ENCODE peak calls at places on chromosome 1, in seven cellular contexts. X is MM.1S, R is HCT116, V is neural progenitor cell, M is hepatocyte, W is PC-3, S is GM23338. C is an unnamed sample.

GRCh38 chr1:84862810-84863251 is 30.2 kb downstream of the LPAR3 start:
- DNase-seq in R (no peak), X (peak; percentile 86), S (no peak), V (no peak), W (no peak), M (no peak), C (no peak)

GRCh38 chr1:21174638-21175323 is 1.9 kb downstream of the EIF4G3 start:
- DNase-seq in S (no peak), M (no peak), R (no peak), X (no peak), W (peak; percentile 27), V (no peak), C (peak; percentile 86)

GRCh38 chr1:166908942-166909341 is 32.9 kb upstream of the TADA1 start:
- DNase-seq in V (no peak), M (no peak), R (no peak), S (no peak), W (peak; percentile 42), X (no peak), C (peak; percentile 47)

GRCh38 chr1:94552071-94552586 is 10.6 kb upstream of the F3 start:
- DNase-seq in W (peak; percentile 54), M (no peak), V (no peak), S (peak; percentile 16), X (no peak), R (no peak), C (no peak)

GRCh38 chr1:219085082-219085481 is 88.6 kb upstream of the LYPLAL1 start:
- DNase-seq in V (no peak), X (no peak), R (no peak), M (no peak), S (no peak), W (peak; percentile 89), C (peak; percentile 79)

GRCh38 chr1:113519561-113519960 is 129.2 kb downstream of the MAGI3 start:
- DNase-seq in M (peak; percentile 32), S (no peak), V (no peak), R (no peak), W (peak; percentile 52), X (no peak), C (peak; percentile 69)

GRCh38 chr1:12851779-12852178 is 3.3 kb upstream of the HNRNPCL1 start:
- DNase-seq in R (peak; percentile 41), X (no peak), W (peak; percentile 28), V (no peak), M (no peak), S (no peak), C (peak; percentile 45)

GRCh38 chr1:17550684-17551584 is 11.4 kb downstream of the ARHGEF10L start:
- DNase-seq in S (peak; percentile 67), R (no peak), V (no peak), X (peak; percentile 60), W (peak; percentile 78), M (no peak), C (peak; percentile 27)

GRCh38 chr1:66291047-66291864 is 242.7 kb upstream of the SGIP1 start:
- DNase-seq in M (peak; percentile 38), V (no peak), W (peak; percentile 88), S (no peak), R (no peak), X (peak; percentile 23), C (peak; percentile 42)

GRCh38 chr1:20069932-20070331 is at the start of gene PLA2G5:
- DNase-seq in M (no peak), V (peak; percentile 26), W (no peak), R (no peak), S (no peak), X (no peak), C (peak; percentile 65)

GRCh38 chr1:166925791-166926483 is 49.4 kb downstream of the ILDR2 start:
- DNase-seq in X (no peak), R (no peak), W (peak; percentile 89), M (no peak), V (peak; percentile 46), S (peak; percentile 72), C (peak; percentile 26)

GRCh38 chr1:235009561-235010306 is 118.9 kb downstream of the TOMM20 start:
- DNase-seq in W (no peak), S (no peak), X (no peak), M (no peak), R (no peak), V (no peak), C (no peak)
- TF ChIP-seq EZH2phosphoT487 in W (no peak), S (no peak), X (no peak), M (no peak), R (no peak), V (no peak), C (no peak)

GRCh38 chr1:39668894-39669293 is 3.0 kb downstream of the NT5C1A start:
- DNase-seq in S (no peak), W (no peak), R (no peak), X (no peak), M (no peak), V (no peak), C (peak; percentile 21)

GRCh38 chr1:39668111-39668510 is 3.8 kb downstream of the NT5C1A start:
- DNase-seq in W (no peak), X (no peak), M (no peak), S (no peak), R (no peak), V (no peak), C (no peak)

GRCh38 chr1:39670689-39671088 is 1.2 kb downstream of the NT5C1A start:
- DNase-seq in R (no peak), S (no peak), W (no peak), X (no peak), V (no peak), M (no peak), C (no peak)

GRCh38 chr1:39663559-39663958 is 8.3 kb downstream of the NT5C1A start:
- DNase-seq in R (no peak), S (peak; percentile 67), W (no peak), M (no peak), V (no peak), X (peak; percentile 5), C (no peak)

GRCh38 chr1:39666772-39667171 is 5.1 kb downstream of the NT5C1A start:
- DNase-seq in X (no peak), M (no peak), S (no peak), V (no peak), W (no peak), R (no peak), C (no peak)
- TF ChIP-seq EZH2 in X (no peak), M (no peak), S (no peak), V (no peak), W (no peak), R (no peak), C (no peak)

GRCh38 chr1:169608231-169608630 is 21.7 kb downstream of the SELP start:
- DNase-seq in R (no peak), X (no peak), W (no peak), V (no peak), M (no peak), S (no peak), C (no peak)

GRCh38 chr1:169601096-169601881 is 15.0 kb upstream of the F5 start:
- DNase-seq in M (peak; percentile 24), R (no peak), S (peak; percentile 58), W (peak; percentile 74), X (peak; percentile 58), V (peak; percentile 20), C (peak; percentile 46)

GRCh38 chr1:169610110-169610509 is 19.8 kb downstream of the SELP start:
- DNase-seq in W (peak; percentile 42), S (no peak), X (no peak), M (no peak), R (no peak), V (peak; percentile 10), C (no peak)

GRCh38 chr1:169610858-169611257 is 19.1 kb downstream of the SELP start:
- DNase-seq in S (no peak), V (no peak), R (no peak), X (no peak), W (no peak), M (no peak), C (no peak)

DNA sequence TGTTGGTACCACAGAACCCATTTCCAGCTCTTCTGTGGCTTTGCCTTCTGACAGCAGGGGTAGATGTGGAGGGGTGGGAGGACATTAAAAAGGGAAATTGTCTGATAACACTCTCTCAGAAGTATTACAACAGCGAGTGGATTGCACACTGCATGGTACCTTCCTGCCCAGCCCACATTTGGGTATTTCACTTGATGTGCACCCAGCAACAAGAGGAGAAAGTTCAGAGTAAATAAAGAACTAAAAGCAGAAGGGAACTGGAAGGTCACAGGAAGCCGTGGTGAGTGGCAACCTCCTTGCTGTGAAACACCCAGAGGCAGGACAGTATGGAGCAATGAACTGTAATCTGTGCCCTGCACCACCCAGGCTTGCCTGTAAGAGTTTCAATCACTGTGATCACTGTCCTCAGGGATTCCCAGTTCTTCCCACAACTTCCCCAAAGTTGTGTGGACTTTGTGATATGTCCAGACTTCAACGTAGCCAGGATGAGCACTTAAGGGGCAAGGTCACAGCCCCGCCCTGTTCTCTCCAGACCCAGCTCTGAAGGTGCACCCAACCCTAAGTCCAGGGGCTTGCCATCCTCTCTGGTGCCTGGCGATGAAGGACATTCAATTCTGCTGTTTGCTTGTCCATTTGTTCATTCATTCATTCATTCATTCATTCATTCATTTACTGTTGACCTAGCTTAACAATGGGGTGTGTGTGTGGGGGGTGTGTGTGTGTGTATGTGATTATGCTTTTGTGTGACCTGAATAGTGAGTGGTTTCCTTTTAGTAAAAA is 18.7 kb upstream of the F5 start:
- DNase-seq in W (no peak), V (no peak), R (no peak), M (no peak), S (no peak), X (no peak), C (no peak)
- TF ChIP-seq EZH2phosphoT487 in W (no peak), V (no peak), R (no peak), M (no peak), S (no peak), X (no peak), C (no peak)

DNA sequence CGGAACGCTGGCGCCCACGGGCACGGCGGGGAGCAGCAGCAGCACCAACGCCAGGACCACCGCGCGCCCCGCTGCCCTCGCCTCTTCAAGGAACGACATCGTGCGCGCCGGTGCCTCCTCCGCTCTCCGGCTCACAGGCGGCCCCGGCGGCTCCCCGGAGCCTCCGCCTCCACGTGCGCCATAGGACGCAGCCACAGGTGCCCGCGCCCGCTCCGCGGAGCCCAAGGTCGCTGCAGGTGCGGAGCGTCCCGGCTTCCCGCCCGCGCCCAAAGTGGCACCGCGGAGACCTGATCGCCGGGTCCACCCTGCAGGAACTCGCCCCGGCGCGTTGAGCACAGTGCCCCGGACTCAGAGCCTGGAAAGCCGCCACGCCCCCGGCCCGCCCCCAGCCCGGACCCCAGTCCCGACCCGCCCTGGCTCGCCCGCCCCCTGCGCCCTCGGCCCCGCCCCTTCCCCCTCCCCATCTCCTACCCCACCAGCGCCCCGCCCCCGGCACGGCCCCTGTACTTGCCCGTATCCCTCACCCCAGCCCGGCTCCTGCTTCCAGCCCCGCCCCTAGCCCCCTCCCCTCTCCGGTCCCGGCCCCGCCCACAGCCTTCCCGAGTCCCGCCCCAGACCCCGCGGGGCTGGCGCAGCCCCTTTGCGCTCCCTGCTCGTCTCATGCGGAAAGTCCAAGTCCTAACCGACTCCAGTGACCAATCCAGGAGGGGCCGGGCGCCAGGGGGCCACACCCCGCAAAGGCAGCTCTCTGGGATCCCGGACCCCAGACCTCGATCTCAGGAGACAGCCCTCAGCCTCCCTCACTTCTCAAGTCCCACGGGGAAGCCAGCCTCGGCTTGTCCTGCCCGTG is at the start of gene MEGF6:
- DNase-seq in S (peak; percentile 97), R (peak; percentile 69), V (peak; percentile 98), X (no peak), W (peak; percentile 75), M (peak; percentile 95), C (peak; percentile 46)
- TF ChIP-seq EZH2 in S (no peak), R (no peak), V (peak; percentile 40), X (no peak), W (no peak), M (no peak), C (no peak)

DNA sequence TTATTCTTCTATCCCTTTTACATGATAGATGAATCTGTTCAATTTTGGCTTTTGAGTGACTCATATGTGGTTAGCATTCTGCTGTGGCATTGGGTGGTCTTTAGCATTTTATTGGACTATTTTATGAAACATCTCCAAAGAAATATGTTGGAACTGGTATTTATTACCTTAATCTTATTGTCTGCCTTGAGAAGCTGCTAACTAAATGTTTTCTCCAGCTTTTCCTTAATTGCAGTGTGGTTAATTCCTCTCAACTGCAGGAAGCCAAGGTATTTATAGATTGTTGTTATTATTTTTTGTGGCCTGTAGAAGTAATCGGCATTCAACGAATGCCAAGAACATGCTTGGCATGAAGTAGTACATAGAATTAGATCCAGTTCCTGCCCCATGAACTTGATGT is 64.1 kb downstream of the NOS1AP start:
- DNase-seq in R (no peak), W (peak; percentile 41), S (no peak), M (no peak), X (no peak), V (no peak), C (no peak)
- TF ChIP-seq EZH2phosphoT487 in R (no peak), W (no peak), S (no peak), M (no peak), X (no peak), V (no peak), C (no peak)

C was measured in GM23248.